ENCODE peak calls at places on chromosomes 2 and 18, in nine cellular contexts. H, R, L, W, Q, E, N, B and A are unnamed samples.
A peak's percentile ranks its signal among the peaks of the same experiment; 100 is the strongest.

GRCh38 chr2:151381266-151381665 is 23.9 kb downstream of the TNFAIP6 start:
- DNase-seq in L (no peak), B (no peak), N (peak; percentile 79), Q (no peak), H (no peak), R (no peak), E (peak; percentile 65), W (no peak), A (no peak)

GRCh38 chr2:85433511-85434089 is 15.1 kb downstream of the SH2D6 start:
- DNase-seq in N (peak; percentile 90), H (peak; percentile 59), B (no peak), L (peak; percentile 39), W (no peak), R (peak; percentile 82), E (peak; percentile 97), Q (no peak), A (no peak)

GRCh38 chr2:124678043-124678442 is 653.0 kb downstream of the CNTNAP5 start:
- DNase-seq in R (no peak), Q (no peak), B (peak; percentile 26), L (no peak), N (peak; percentile 67), E (no peak), W (no peak), H (no peak), A (no peak)

GRCh38 chr18:33873127-33873526 is 295.1 kb downstream of the ASXL3 start:
- DNase-seq in W (no peak), H (peak; percentile 53), L (no peak), B (no peak), R (no peak), Q (no peak), N (no peak), E (no peak), A (no peak)

GRCh38 chr2:204145197-204146190 is 208.9 kb downstream of the ICOS start:
- DNase-seq in E (peak; percentile 93), R (peak; percentile 84), L (peak; percentile 60), W (peak; percentile 87), Q (peak; percentile 89), B (peak; percentile 89), N (peak; percentile 68), H (peak; percentile 87), A (peak; percentile 87)

GRCh38 chr2:42939411-42940206 is 147.2 kb upstream of the HAAO start:
- DNase-seq in N (no peak), R (no peak), Q (no peak), H (no peak), W (no peak), E (no peak), L (no peak), B (no peak), A (no peak)

GRCh38 chr2:182444170-182444569 is 17.3 kb upstream of the PDE1A start:
- DNase-seq in W (no peak), R (no peak), Q (no peak), H (no peak), L (no peak), E (no peak), N (no peak), B (no peak), A (no peak)

GRCh38 chr2:217331577-217332139 is 471.8 kb upstream of the TNP1 start:
- DNase-seq in R (no peak), N (peak; percentile 88), B (no peak), L (peak; percentile 19), Q (no peak), W (no peak), E (peak; percentile 70), H (no peak), A (no peak)

GRCh38 chr2:127449439-127449838 is 31.2 kb downstream of the PROC start:
- DNase-seq in W (no peak), E (no peak), B (peak; percentile 34), L (no peak), Q (no peak), N (no peak), H (peak; percentile 16), R (no peak), A (no peak)

GRCh38 chr18:56353676-56354260 is 284.6 kb downstream of the TXNL1 start:
- DNase-seq in H (no peak), B (no peak), N (no peak), W (no peak), L (no peak), R (no peak), E (no peak), Q (no peak), A (no peak)